ENCODE peak calls at places on chromosomes 4 and X, in ten cellular contexts. T is RWPE2; P is A549; W is Right ventricle myocardium superior; U is Panc1; H is natural killer cell; N is activated T-cell treated with anti-CD3 and anti-CD28 coated beads, Interleukin-2, amount 50 U/mL, for 4 hours; R is PC-3; E is left colon; Q is activated T-helper 17 cell treated with anti-CD3 and anti-CD28 coated beads, Interleukin-2, amount 50 U/mL, for 72 hours. A is an unnamed sample.

GRCh38 chr4:151139814-151140213 is 40.4 kb downstream of the RPS3A start:
- ATAC-seq in T (no peak), P (no peak), W (no peak), U (no peak), H (no peak), N (no peak), R (no peak), E (no peak), Q (no peak), A (no peak)

GRCh38 chr4:122712782-122713181 is 19.7 kb upstream of the BBS12 start:
- ATAC-seq in T (no peak), P (no peak), W (no peak), U (no peak), H (no peak), N (no peak), R (no peak), E (no peak), Q (peak), A (no peak)

GRCh38 chr4:8502836-8503585 is 62.4 kb downstream of the TRMT44 start:
- ATAC-seq in T (no peak), P (no peak), W (no peak), U (no peak), H (no peak), N (no peak), R (no peak), E (no peak), Q (no peak), A (no peak)

GRCh38 chr4:4677825-4678522 is 136.1 kb upstream of the STX18 start:
- ATAC-seq in T (no peak), P (peak), W (peak), U (no peak), H (no peak), N (no peak), R (no peak), E (no peak), Q (no peak), A (no peak)

GRCh38 chr4:85658766-85659439 is 184.0 kb downstream of the ARHGAP24 start:
- ATAC-seq in T (no peak), P (no peak), W (peak), U (no peak), H (no peak), N (no peak), R (no peak), E (no peak), Q (no peak), A (no peak)

GRCh38 chr4:134024251-134024650 is 177.3 kb downstream of the PABPC4L start:
- ATAC-seq in T (peak), P (peak), W (no peak), U (no peak), H (no peak), N (no peak), R (no peak), E (no peak), Q (no peak), A (no peak)

GRCh38 chr4:110287130-110287529 is 88.7 kb upstream of the ELOVL6 start:
- ATAC-seq in T (peak), P (no peak), W (no peak), U (no peak), H (no peak), N (peak), R (peak), E (no peak), Q (peak), A (peak)

GRCh38 chrX:38657562-38657961 is 96.2 kb downstream of the TSPAN7 start:
- ATAC-seq in T (no peak), P (no peak), W (no peak), U (no peak), H (no peak), N (no peak), R (no peak), E (no peak), Q (peak), A (no peak)

GRCh38 chrX:49139713-49140112 is 16.2 kb upstream of the GPKOW start:
- ATAC-seq in T (no peak), P (peak), W (no peak), U (no peak), H (no peak), N (no peak), R (no peak), E (no peak), Q (no peak), A (no peak)

GRCh38 chr4:156971623-156972369 is at the start of gene PDGFC:
- ATAC-seq in T (peak), P (peak), W (peak), U (peak), H (peak), N (no peak), R (peak), E (peak), Q (no peak), A (peak)

GRCh38 chr4:28654618-28655017 is 1794.0 kb downstream of the STIM2 start:
- ATAC-seq in T (peak), P (no peak), W (no peak), U (no peak), H (no peak), N (no peak), R (peak), E (no peak), Q (no peak), A (no peak)

GRCh38 chr4:148061139-148061476 is 329.2 kb downstream of the ARHGAP10 start:
- ATAC-seq in T (no peak), P (no peak), W (no peak), U (no peak), H (no peak), N (peak), R (no peak), E (peak), Q (peak), A (peak)

GRCh38 chrX:124346064-124346876 is at the start of gene SH2D1A:
- ATAC-seq in T (no peak), P (no peak), W (no peak), U (no peak), H (peak), N (peak), R (no peak), E (no peak), Q (peak), A (no peak)

GRCh38 chrX:2449135-2449886 is 51.5 kb downstream of the DHRSX start:
- ATAC-seq in T (no peak), P (no peak), W (peak), U (no peak), H (no peak), N (no peak), R (no peak), E (no peak), Q (no peak), A (no peak)

GRCh38 chrX:32867781-32868523 is 343.4 kb downstream of the DMD start:
- ATAC-seq in T (no peak), P (no peak), W (no peak), U (no peak), H (no peak), N (no peak), R (no peak), E (no peak), Q (no peak), A (no peak)

GRCh38 chr4:130563185-130563890 is 1467.4 kb downstream of the C4orf33 start:
- ATAC-seq in T (peak), P (peak), W (peak), U (peak), H (no peak), N (no peak), R (peak), E (no peak), Q (no peak), A (no peak)

GRCh38 chr4:71288875-71289274 is 49.9 kb upstream of the SLC4A4 start:
- ATAC-seq in T (no peak), P (no peak), W (peak), U (no peak), H (no peak), N (no peak), R (peak), E (peak), Q (no peak), A (no peak)

GRCh38 chr4:11525085-11525484 is 96.4 kb upstream of the HS3ST1 start:
- ATAC-seq in T (peak), P (no peak), W (no peak), U (no peak), H (no peak), N (no peak), R (no peak), E (no peak), Q (no peak), A (peak)

GRCh38 chrX:150856785-150857184 is 41.7 kb downstream of the CD99L2 start:
- ATAC-seq in T (no peak), P (no peak), W (no peak), U (no peak), H (no peak), N (no peak), R (no peak), E (no peak), Q (no peak), A (no peak)

GRCh38 chrX:40245411-40246140 is 147.8 kb upstream of the BCOR start:
- ATAC-seq in T (no peak), P (no peak), W (peak), U (no peak), H (no peak), N (no peak), R (no peak), E (no peak), Q (no peak), A (no peak)

GRCh38 chr4:680565-680930 is 6.2 kb downstream of the MYL5 start:
- ATAC-seq in T (no peak), P (no peak), W (no peak), U (peak), H (peak), N (peak), R (no peak), E (no peak), Q (peak), A (no peak)

A was measured in esophagus mucosa.